ENCODE peak calls at places on chromosome 12, in five cellular contexts. G is astrocyte of the spinal cord, R is BE2C, S is hepatocyte, Q is dorsolateral prefrontal cortex. P is an unnamed sample.

GRCh38 chr12:101648195-101648594 is 49.2 kb upstream of the CHPT1 start:
- DNase-seq in G (no peak), R (no peak), S (no peak), Q (no peak), P (no peak)

GRCh38 chr12:96368233-96368632 is 32.0 kb downstream of the CDK17 start:
- DNase-seq in G (peak), R (peak), S (no peak), Q (peak), P (no peak)

GRCh38 chr12:54666008-54666407 is 17.8 kb upstream of the DCD start:
- DNase-seq in G (no peak), R (no peak), S (no peak), Q (no peak), P (no peak)

GRCh38 chr12:131530427-131530826 is 180.5 kb upstream of the SFSWAP start:
- DNase-seq in G (no peak), R (no peak), S (no peak), Q (no peak), P (no peak)

GRCh38 chr12:27347779-27348178 is 15.1 kb downstream of the BMAL2 start:
- DNase-seq in G (no peak), R (no peak), S (no peak), Q (no peak), P (no peak)

GRCh38 chr12:71865166-71865713 is 25.7 kb downstream of the TBC1D15 start:
- DNase-seq in G (peak), R (peak), S (no peak), Q (no peak), P (no peak)

GRCh38 chr12:48677782-48678181 is 4.3 kb downstream of the KANSL2 start:
- DNase-seq in G (no peak), R (no peak), S (no peak), Q (no peak), P (no peak)

GRCh38 chr12:52826611-52827498 is 7.3 kb downstream of the KRT79 start:
- DNase-seq in G (no peak), R (no peak), S (no peak), Q (no peak), P (no peak)

GRCh38 chr12:32025906-32026305 is 66.7 kb downstream of the RESF1 start:
- DNase-seq in G (no peak), R (no peak), S (no peak), Q (no peak), P (no peak)

GRCh38 chr12:20601668-20602280 is 93.4 kb upstream of the SLCO1C1 start:
- DNase-seq in G (peak), R (no peak), S (peak), Q (no peak), P (peak)

GRCh38 chr12:62724285-62724684 is 210.7 kb downstream of the PPM1H start:
- DNase-seq in G (no peak), R (no peak), S (no peak), Q (no peak), P (no peak)

GRCh38 chr12:103986823-103987222 is 21.2 kb downstream of the TDG start:
- DNase-seq in G (peak), R (no peak), S (no peak), Q (no peak), P (no peak)

GRCh38 chr12:356276-356988 is 32.7 kb downstream of the KDM5A start:
- DNase-seq in G (peak), R (no peak), S (no peak), Q (no peak), P (no peak)

GRCh38 chr12:29103539-29103974 is 45.5 kb upstream of the FAR2 start:
- DNase-seq in G (no peak), R (no peak), S (no peak), Q (no peak), P (no peak)

GRCh38 chr12:45547822-45548221 is 181.7 kb upstream of the ARID2 start:
- DNase-seq in G (peak), R (no peak), S (no peak), Q (no peak), P (no peak)

GRCh38 chr12:111069886-111070285 is 149.5 kb upstream of the MYL2 start:
- DNase-seq in G (no peak), R (no peak), S (no peak), Q (no peak), P (no peak)

GRCh38 chr12:39127401-39127800 is 222.0 kb upstream of the CPNE8 start:
- DNase-seq in G (peak), R (no peak), S (peak), Q (no peak), P (no peak)

GRCh38 chr12:10571141-10571540 is 42.3 kb downstream of the MAGOHB start:
- DNase-seq in G (no peak), R (no peak), S (no peak), Q (no peak), P (no peak)

DNA sequence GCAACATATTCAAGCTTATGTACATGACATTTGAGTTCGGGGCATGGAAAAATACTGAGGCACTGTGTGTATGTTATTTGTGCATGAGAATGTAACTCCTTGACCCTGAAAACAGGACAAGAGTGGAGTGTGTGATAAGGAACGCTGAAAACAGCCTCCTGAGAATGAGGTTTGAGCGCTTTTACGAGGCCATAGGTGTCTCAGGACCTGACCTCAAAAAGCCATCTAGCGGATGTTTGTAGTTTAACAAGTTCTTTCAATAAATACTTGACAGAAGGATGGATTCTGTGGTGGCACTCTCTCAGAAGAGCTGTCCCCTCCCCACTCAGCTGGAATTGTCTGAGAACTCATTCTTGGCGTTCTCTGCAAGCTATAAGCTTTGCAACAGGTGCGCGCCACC is 350.5 kb upstream of the TMTC1 start:
- DNase-seq in G (no peak), R (no peak), S (peak), Q (no peak), P (peak)
- TF ChIP-seq CTCF in G (no peak), R (no peak), S (peak), Q (no peak), P (peak)

GRCh38 chr12:24561882-24562760 is 386.8 kb downstream of the BCAT1 start:
- DNase-seq in G (peak), R (peak), S (peak), Q (no peak), P (no peak)

GRCh38 chr12:24560867-24561266 is 388.0 kb downstream of the BCAT1 start:
- DNase-seq in G (peak), R (no peak), S (no peak), Q (no peak), P (no peak)

GRCh38 chr12:24557738-24558137 is 391.2 kb downstream of the BCAT1 start:
- DNase-seq in G (no peak), R (no peak), S (no peak), Q (no peak), P (no peak)

GRCh38 chr12:24561411-24561871 is 387.5 kb downstream of the BCAT1 start:
- DNase-seq in G (peak), R (no peak), S (peak), Q (no peak), P (no peak)

DNA sequence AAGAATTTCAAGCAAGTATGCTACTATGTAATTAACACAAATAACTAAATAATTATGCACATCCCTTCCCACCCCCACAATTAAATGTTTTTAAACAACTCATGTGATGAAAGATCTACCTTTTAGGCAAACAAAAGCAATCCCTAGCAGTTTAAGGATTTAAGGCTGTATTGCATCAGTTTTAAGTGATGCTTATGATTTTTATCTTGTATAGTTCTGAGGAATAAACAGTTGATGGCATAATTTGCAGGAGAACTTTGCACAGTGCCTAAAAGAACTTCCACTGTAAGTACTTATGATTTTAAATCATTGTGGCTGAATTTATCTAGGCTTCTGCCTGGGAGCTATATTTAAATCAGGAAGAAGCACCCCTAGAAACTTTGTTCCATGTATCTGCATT is 388.7 kb downstream of the BCAT1 start:
- DNase-seq in G (peak), R (no peak), S (no peak), Q (no peak), P (no peak)
- H3K4me3 ChIP-seq in G (no peak), R (no peak), S (no peak), Q (peak), P (no peak)

GRCh38 chr12:76219806-76220205 is 128.4 kb downstream of the BBS10 start:
- DNase-seq in G (no peak), R (no peak), S (no peak), Q (no peak), P (no peak)
- TF ChIP-seq CTCF in G (no peak), R (no peak), S (no peak), Q (no peak), P (no peak)

DNA sequence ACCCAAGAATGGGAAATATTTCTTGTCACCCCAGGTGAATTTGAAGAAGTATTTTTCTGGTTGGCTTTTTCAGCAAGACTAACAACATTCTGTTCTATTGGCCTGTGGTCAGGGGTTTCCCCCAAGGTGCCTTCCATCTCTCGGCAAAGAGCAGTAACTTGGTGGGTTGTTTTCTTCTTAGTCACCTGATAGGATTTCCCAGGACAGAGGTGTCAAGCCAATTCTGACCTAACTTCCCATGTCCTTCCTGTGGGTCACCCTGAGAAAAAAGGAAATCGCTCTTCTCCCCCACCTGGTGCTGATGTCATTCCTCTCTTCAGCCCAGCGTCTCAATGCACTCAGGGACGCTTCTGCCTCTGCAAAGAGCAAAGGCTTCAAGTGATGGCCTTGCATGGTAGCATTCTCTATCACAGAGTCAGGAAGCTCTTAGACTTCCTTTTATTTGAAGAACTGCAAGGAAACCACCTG is 16.1 kb upstream of the IFNG start:
- DNase-seq in G (no peak), R (no peak), S (no peak), Q (no peak), P (no peak)
- H3K4me3 ChIP-seq in G (no peak), R (no peak), S (no peak), Q (no peak), P (no peak)